ENCODE peak calls at places on chromosome 15, in eight cellular contexts. T is NCI-H460; V is ACHN; P is endothelial cell; K is NCI-H1105; L is fibroblast of lung; J is HTR-8/SVneo; G is stimulated activated CD8-positive, alpha-beta memory T cell treated with anti-CD3 and anti-CD28 coated beads, Interleukin-2, amount 100 ng/mL, for 1 hour. Z is an unnamed sample.

GRCh38 chr15:28919201-28919627 is 33.4 kb downstream of the APBA2 start:
- DNase-seq in T (no peak), V (no peak), P (no peak), K (no peak), L (no peak), J (no peak), G (no peak), Z (peak)

GRCh38 chr15:41949400-41950126 is 22.8 kb downstream of the EHD4 start:
- DNase-seq in T (no peak), V (no peak), P (no peak), K (no peak), L (no peak), J (no peak), G (no peak), Z (peak)

GRCh38 chr15:45377630-45378148 is 655 bp downstream of the GATM start:
- DNase-seq in T (no peak), V (peak), P (no peak), K (peak), L (no peak), J (peak), G (no peak), Z (no peak)

GRCh38 chr15:78209646-78210348 is 24.6 kb downstream of the ACSBG1 start:
- DNase-seq in T (no peak), V (no peak), P (no peak), K (no peak), L (no peak), J (no peak), G (no peak), Z (peak)

GRCh38 chr15:48966595-48967301 is 3.0 kb upstream of the SHC4 start:
- DNase-seq in T (no peak), V (peak), P (no peak), K (no peak), L (peak), J (no peak), G (peak), Z (peak)

GRCh38 chr15:70584838-70585706 is 178.3 kb downstream of the UACA start:
- DNase-seq in T (no peak), V (peak), P (peak), K (no peak), L (peak), J (peak), G (peak), Z (peak)

GRCh38 chr15:42090781-42091180 is 3.6 kb downstream of the PLA2G4D start:
- DNase-seq in T (no peak), V (no peak), P (no peak), K (no peak), L (no peak), J (no peak), G (no peak), Z (no peak)

GRCh38 chr15:101378356-101378755 is 83.3 kb upstream of the SNRPA1 start:
- DNase-seq in T (no peak), V (no peak), P (no peak), K (no peak), L (no peak), J (no peak), G (no peak), Z (no peak)

GRCh38 chr15:61051570-61052031 is 177.5 kb downstream of the RORA start:
- DNase-seq in T (peak), V (peak), P (peak), K (peak), L (peak), J (peak), G (no peak), Z (peak)

GRCh38 chr15:85750319-85750806 is 44.4 kb downstream of the KLHL25 start:
- DNase-seq in T (no peak), V (no peak), P (no peak), K (no peak), L (peak), J (no peak), G (no peak), Z (no peak)

GRCh38 chr15:100758554-100758953 is 121.1 kb upstream of the ALDH1A3 start:
- DNase-seq in T (no peak), V (no peak), P (no peak), K (no peak), L (no peak), J (no peak), G (no peak), Z (no peak)

GRCh38 chr15:88688394-88688933 is 49.6 kb downstream of the ISG20 start:
- DNase-seq in T (no peak), V (no peak), P (no peak), K (no peak), L (no peak), J (no peak), G (no peak), Z (no peak)

GRCh38 chr15:89395996-89396395 is 61.4 kb upstream of the POLG start:
- DNase-seq in T (no peak), V (no peak), P (no peak), K (no peak), L (no peak), J (no peak), G (no peak), Z (peak)

GRCh38 chr15:39618063-39618823 is 37.4 kb downstream of the THBS1 start:
- DNase-seq in T (no peak), V (no peak), P (no peak), K (no peak), L (no peak), J (no peak), G (no peak), Z (no peak)

GRCh38 chr15:52069559-52069958 is 43.0 kb downstream of the BCL2L10 start:
- DNase-seq in T (no peak), V (no peak), P (no peak), K (no peak), L (no peak), J (no peak), G (no peak), Z (peak)

GRCh38 chr15:90891346-90891949 is 7.1 kb downstream of the FES start:
- DNase-seq in T (no peak), V (no peak), P (no peak), K (no peak), L (no peak), J (no peak), G (no peak), Z (no peak)

GRCh38 chr15:67080118-67080899 is 14.9 kb downstream of the SMAD3 start:
- DNase-seq in T (no peak), V (no peak), P (no peak), K (no peak), L (peak), J (no peak), G (no peak), Z (peak)

GRCh38 chr15:77021803-77022381 is 27.0 kb downstream of the PSTPIP1 start:
- DNase-seq in T (no peak), V (no peak), P (no peak), K (no peak), L (peak), J (peak), G (no peak), Z (no peak)

GRCh38 chr15:74781673-74782595 is at the start of gene CSK:
- DNase-seq in T (peak), V (peak), P (peak), K (peak), L (peak), J (peak), G (peak), Z (no peak)

GRCh38 chr15:68348064-68348463 is 70.5 kb downstream of the FEM1B start:
- DNase-seq in T (no peak), V (no peak), P (no peak), K (no peak), L (no peak), J (no peak), G (no peak), Z (no peak)

GRCh38 chr15:48427960-48428547 is 96.8 kb downstream of the DUT start:
- DNase-seq in T (no peak), V (no peak), P (no peak), K (no peak), L (peak), J (peak), G (no peak), Z (no peak)

GRCh38 chr15:74010929-74011540 is 16.5 kb downstream of the PML start:
- DNase-seq in T (no peak), V (no peak), P (no peak), K (no peak), L (peak), J (no peak), G (no peak), Z (peak)

GRCh38 chr15:51191072-51191665 is 96.5 kb upstream of the TNFAIP8L3 start:
- DNase-seq in T (no peak), V (no peak), P (no peak), K (no peak), L (no peak), J (no peak), G (no peak), Z (peak)

GRCh38 chr15:29242466-29243242 is 27.0 kb downstream of the NSMCE3 start:
- DNase-seq in T (no peak), V (no peak), P (no peak), K (no peak), L (no peak), J (no peak), G (no peak), Z (no peak)

GRCh38 chr15:85621096-85621495 is 173.6 kb downstream of the KLHL25 start:
- DNase-seq in T (no peak), V (no peak), P (no peak), K (no peak), L (peak), J (no peak), G (no peak), Z (no peak)

GRCh38 chr15:73870700-73871408 is 2.5 kb upstream of the TBC1D21 start:
- DNase-seq in T (no peak), V (no peak), P (no peak), K (no peak), L (peak), J (no peak), G (no peak), Z (no peak)

GRCh38 chr15:80999623-81000036 is 1.1 kb upstream of the TLNRD1 start:
- DNase-seq in T (no peak), V (no peak), P (no peak), K (no peak), L (no peak), J (no peak), G (no peak), Z (no peak)

GRCh38 chr15:72227192-72227586 is 3.8 kb downstream of the PKM start:
- DNase-seq in T (peak), V (peak), P (no peak), K (no peak), L (peak), J (no peak), G (no peak), Z (peak)

GRCh38 chr15:76204916-76205460 is 106.3 kb downstream of the ETFA start:
- DNase-seq in T (no peak), V (no peak), P (no peak), K (no peak), L (no peak), J (no peak), G (no peak), Z (no peak)

GRCh38 chr15:29925227-29926082 is 103.2 kb upstream of the TJP1 start:
- DNase-seq in T (peak), V (peak), P (peak), K (no peak), L (peak), J (peak), G (no peak), Z (peak)

GRCh38 chr15:47725924-47726323 is 8.6 kb downstream of the SEMA6D start:
- DNase-seq in T (no peak), V (no peak), P (no peak), K (no peak), L (no peak), J (no peak), G (no peak), Z (peak)

GRCh38 chr15:77543159-77543882 is 89.4 kb downstream of the LINGO1 start:
- DNase-seq in T (peak), V (peak), P (peak), K (peak), L (peak), J (peak), G (peak), Z (peak)

GRCh38 chr15:43776101-43776717 is 557 bp downstream of the ELL3 start:
- DNase-seq in T (no peak), V (no peak), P (peak), K (no peak), L (no peak), J (no peak), G (no peak), Z (no peak)

GRCh38 chr15:81977464-81977863 is 68.4 kb downstream of the MEX3B start:
- DNase-seq in T (no peak), V (no peak), P (no peak), K (no peak), L (no peak), J (no peak), G (no peak), Z (no peak)

GRCh38 chr15:56733131-56734012 is at the start of gene ZNF280D:
- DNase-seq in T (peak), V (peak), P (peak), K (peak), L (peak), J (peak), G (peak), Z (peak)

GRCh38 chr15:85485956-85486567 is 105.7 kb downstream of the AKAP13 start:
- DNase-seq in T (peak), V (peak), P (peak), K (no peak), L (peak), J (peak), G (peak), Z (peak)

GRCh38 chr15:81813215-81813614 is 232.6 kb downstream of the MEX3B start:
- DNase-seq in T (no peak), V (peak), P (no peak), K (no peak), L (no peak), J (peak), G (no peak), Z (no peak)

GRCh38 chr15:50353251-50353998 is 1.6 kb downstream of the GABPB1 start:
- DNase-seq in T (no peak), V (peak), P (no peak), K (no peak), L (peak), J (no peak), G (no peak), Z (peak)

GRCh38 chr15:25684521-25685215 is 178.5 kb downstream of the ATP10A start:
- DNase-seq in T (no peak), V (peak), P (no peak), K (no peak), L (peak), J (no peak), G (no peak), Z (peak)